ENCODE peak calls at places on chromosomes 4 and X, in five cellular contexts. A is NAMALWA, F is fibroblast of lung, S is T47D, P is skeletal muscle cell. Z is an unnamed sample.

GRCh38 chrX:133229361-133229760 is 11.2 kb upstream of the TFDP3 start:
- DNase-seq in A (no peak), F (peak; percentile 27), S (peak; percentile 28), P (no peak), Z (no peak)

GRCh38 chrX:73868916-73869315 is 305.9 kb downstream of the CHIC1 start:
- DNase-seq in A (no peak), F (no peak), S (no peak), P (no peak), Z (no peak)

GRCh38 chrX:140503714-140504351 is 1.0 kb downstream of the SOX3 start:
- DNase-seq in A (no peak), F (no peak), S (no peak), P (no peak), Z (no peak)

GRCh38 chr4:105461221-105462041 is 12.4 kb downstream of the PPA2 start:
- DNase-seq in A (no peak), F (peak; percentile 18), S (no peak), P (no peak), Z (peak; percentile 94)

GRCh38 chr4:57070461-57070860 is 39.7 kb downstream of the IGFBP7 start:
- DNase-seq in A (no peak), F (no peak), S (no peak), P (no peak), Z (no peak)

GRCh38 chrX:38871129-38872029 is 70.1 kb downstream of the MID1IP1 start:
- DNase-seq in A (peak; percentile 1), F (no peak), S (peak; percentile 11), P (no peak), Z (no peak)

GRCh38 chrX:47637546-47638195 is 7.9 kb upstream of the CFP start:
- DNase-seq in A (no peak), F (no peak), S (peak; percentile 34), P (no peak), Z (no peak)

GRCh38 chrX:108732630-108733321 is 3.6 kb downstream of the IRS4 start:
- DNase-seq in A (no peak), F (no peak), S (no peak), P (no peak), Z (no peak)

GRCh38 chrX:39808471-39808917 is 289.3 kb downstream of the BCOR start:
- DNase-seq in A (no peak), F (peak; percentile 68), S (peak; percentile 42), P (no peak), Z (no peak)

GRCh38 chr4:8157944-8158709 is 486 bp downstream of the ABLIM2 start:
- DNase-seq in A (no peak), F (no peak), S (no peak), P (no peak), Z (no peak)

GRCh38 chr4:16001484-16001858 is 38.5 kb upstream of the FGFBP2 start:
- DNase-seq in A (peak; percentile 86), F (peak; percentile 77), S (peak; percentile 86), P (peak; percentile 25), Z (peak; percentile 91)

GRCh38 chrX:154539077-154539476 is 7.6 kb downstream of the G6PD start:
- DNase-seq in A (no peak), F (no peak), S (no peak), P (no peak), Z (no peak)

GRCh38 chr4:14095881-14096280 is 468.4 kb upstream of the BOD1L1 start:
- DNase-seq in A (no peak), F (no peak), S (no peak), P (no peak), Z (no peak)